ENCODE peak calls at places on chromosomes 5 and 9, in ten cellular contexts. One of them, this sample, is unnamed.
A peak's percentile ranks its signal among the peaks of the same experiment; 100 is the strongest.

GRCh38 chr5:1047332-1047965 is 38.8 kb downstream of the NKD2 start:
- DNase-seq in ELR: no peak
- DNase-seq in HS-5: no peak
- DNase-seq in mucosa of gallbladder: no peak
- DNase-seq in stimulated activated CD4-positive, alpha-beta T cell treated with anti-CD3 and anti-CD28 coated beads, Interleukin-4, amount 100 ng/mL, for 48 hours: no peak
- DNase-seq in activated CD4-positive, alpha-beta T cell treated with anti-CD3 and anti-CD28 coated beads, Interleukin-2, amount 10 ng/mL, durations not matched to agents 7 days and 5 days: no peak
- DNase-seq in fibroblast of mammary gland: no peak
- DNase-seq in NCI-H748 treated with DMSO at 0.1 percent for 48 hours: no peak
- DNase-seq in NCI-H146: no peak
- DNase-seq in neural progenitor cell: no peak
- DNase-seq in this sample: no peak

GRCh38 chr9:93091453-93092081 is 4.5 kb upstream of the CARD19 start:
- DNase-seq in ELR: peak; percentile 91
- DNase-seq in NCI-H146: no peak
- DNase-seq in neural progenitor cell: peak; percentile 0
- DNase-seq in stimulated activated CD4-positive, alpha-beta T cell treated with anti-CD3 and anti-CD28 coated beads, Interleukin-4, amount 100 ng/mL, for 48 hours: peak; percentile 51
- DNase-seq in HS-5: peak; percentile 69
- DNase-seq in fibroblast of mammary gland: peak; percentile 97
- DNase-seq in activated CD4-positive, alpha-beta T cell treated with anti-CD3 and anti-CD28 coated beads, Interleukin-2, amount 10 ng/mL, durations not matched to agents 7 days and 5 days: peak; percentile 35
- DNase-seq in NCI-H748 treated with DMSO at 0.1 percent for 48 hours: no peak
- DNase-seq in mucosa of gallbladder: no peak
- DNase-seq in this sample: peak; percentile 70

GRCh38 chr9:76044420-76044819 is 153.9 kb downstream of the PCSK5 start:
- DNase-seq in mucosa of gallbladder: no peak
- DNase-seq in ELR: no peak
- DNase-seq in neural progenitor cell: no peak
- DNase-seq in fibroblast of mammary gland: no peak
- DNase-seq in activated CD4-positive, alpha-beta T cell treated with anti-CD3 and anti-CD28 coated beads, Interleukin-2, amount 10 ng/mL, durations not matched to agents 7 days and 5 days: no peak
- DNase-seq in HS-5: no peak
- DNase-seq in NCI-H146: no peak
- DNase-seq in stimulated activated CD4-positive, alpha-beta T cell treated with anti-CD3 and anti-CD28 coated beads, Interleukin-4, amount 100 ng/mL, for 48 hours: no peak
- DNase-seq in NCI-H748 treated with DMSO at 0.1 percent for 48 hours: no peak
- DNase-seq in this sample: no peak

GRCh38 chr5:152104211-152104610 is 179.6 kb upstream of the GLRA1 start:
- DNase-seq in ELR: no peak
- DNase-seq in activated CD4-positive, alpha-beta T cell treated with anti-CD3 and anti-CD28 coated beads, Interleukin-2, amount 10 ng/mL, durations not matched to agents 7 days and 5 days: no peak
- DNase-seq in HS-5: no peak
- DNase-seq in NCI-H146: no peak
- DNase-seq in mucosa of gallbladder: no peak
- DNase-seq in neural progenitor cell: peak; percentile 71
- DNase-seq in NCI-H748 treated with DMSO at 0.1 percent for 48 hours: no peak
- DNase-seq in fibroblast of mammary gland: no peak
- DNase-seq in stimulated activated CD4-positive, alpha-beta T cell treated with anti-CD3 and anti-CD28 coated beads, Interleukin-4, amount 100 ng/mL, for 48 hours: no peak
- DNase-seq in this sample: no peak

GRCh38 chr5:141951341-141951781 is 6.6 kb downstream of the PCDH12 start:
- DNase-seq in stimulated activated CD4-positive, alpha-beta T cell treated with anti-CD3 and anti-CD28 coated beads, Interleukin-4, amount 100 ng/mL, for 48 hours: no peak
- DNase-seq in activated CD4-positive, alpha-beta T cell treated with anti-CD3 and anti-CD28 coated beads, Interleukin-2, amount 10 ng/mL, durations not matched to agents 7 days and 5 days: peak; percentile 22
- DNase-seq in ELR: peak; percentile 35
- DNase-seq in NCI-H748 treated with DMSO at 0.1 percent for 48 hours: no peak
- DNase-seq in neural progenitor cell: peak; percentile 64
- DNase-seq in fibroblast of mammary gland: no peak
- DNase-seq in HS-5: no peak
- DNase-seq in NCI-H146: no peak
- DNase-seq in mucosa of gallbladder: no peak
- DNase-seq in this sample: no peak

GRCh38 chr9:32928145-32928763 is 73.2 kb downstream of the APTX start:
- DNase-seq in activated CD4-positive, alpha-beta T cell treated with anti-CD3 and anti-CD28 coated beads, Interleukin-2, amount 10 ng/mL, durations not matched to agents 7 days and 5 days: no peak
- DNase-seq in NCI-H748 treated with DMSO at 0.1 percent for 48 hours: no peak
- DNase-seq in ELR: peak; percentile 42
- DNase-seq in mucosa of gallbladder: no peak
- DNase-seq in NCI-H146: no peak
- DNase-seq in neural progenitor cell: no peak
- DNase-seq in HS-5: no peak
- DNase-seq in fibroblast of mammary gland: peak; percentile 35
- DNase-seq in stimulated activated CD4-positive, alpha-beta T cell treated with anti-CD3 and anti-CD28 coated beads, Interleukin-4, amount 100 ng/mL, for 48 hours: no peak
- DNase-seq in this sample: no peak

GRCh38 chr5:9903806-9904205 is 273.7 kb upstream of the TAS2R1 start:
- DNase-seq in activated CD4-positive, alpha-beta T cell treated with anti-CD3 and anti-CD28 coated beads, Interleukin-2, amount 10 ng/mL, durations not matched to agents 7 days and 5 days: no peak
- DNase-seq in mucosa of gallbladder: no peak
- DNase-seq in NCI-H146: no peak
- DNase-seq in neural progenitor cell: no peak
- DNase-seq in stimulated activated CD4-positive, alpha-beta T cell treated with anti-CD3 and anti-CD28 coated beads, Interleukin-4, amount 100 ng/mL, for 48 hours: no peak
- DNase-seq in fibroblast of mammary gland: peak; percentile 5
- DNase-seq in ELR: peak; percentile 27
- DNase-seq in NCI-H748 treated with DMSO at 0.1 percent for 48 hours: peak; percentile 97
- DNase-seq in HS-5: no peak
- DNase-seq in this sample: peak; percentile 58

GRCh38 chr9:116656535-116656934 is 30.6 kb upstream of the TRIM32 start:
- DNase-seq in stimulated activated CD4-positive, alpha-beta T cell treated with anti-CD3 and anti-CD28 coated beads, Interleukin-4, amount 100 ng/mL, for 48 hours: no peak
- DNase-seq in NCI-H748 treated with DMSO at 0.1 percent for 48 hours: no peak
- DNase-seq in ELR: no peak
- DNase-seq in activated CD4-positive, alpha-beta T cell treated with anti-CD3 and anti-CD28 coated beads, Interleukin-2, amount 10 ng/mL, durations not matched to agents 7 days and 5 days: no peak
- DNase-seq in mucosa of gallbladder: no peak
- DNase-seq in fibroblast of mammary gland: no peak
- DNase-seq in neural progenitor cell: no peak
- DNase-seq in HS-5: no peak
- DNase-seq in NCI-H146: no peak
- DNase-seq in this sample: peak; percentile 39

GRCh38 chr5:27124590-27124989 is 86.2 kb upstream of the CDH9 start:
- DNase-seq in HS-5: no peak
- DNase-seq in NCI-H748 treated with DMSO at 0.1 percent for 48 hours: peak; percentile 75
- DNase-seq in mucosa of gallbladder: no peak
- DNase-seq in neural progenitor cell: peak; percentile 65
- DNase-seq in ELR: peak; percentile 20
- DNase-seq in activated CD4-positive, alpha-beta T cell treated with anti-CD3 and anti-CD28 coated beads, Interleukin-2, amount 10 ng/mL, durations not matched to agents 7 days and 5 days: no peak
- DNase-seq in fibroblast of mammary gland: peak; percentile 36
- DNase-seq in stimulated activated CD4-positive, alpha-beta T cell treated with anti-CD3 and anti-CD28 coated beads, Interleukin-4, amount 100 ng/mL, for 48 hours: no peak
- DNase-seq in NCI-H146: peak; percentile 16
- DNase-seq in this sample: peak; percentile 24

GRCh38 chr9:94780516-94780950 is 54.0 kb downstream of the AOPEP start:
- DNase-seq in ELR: no peak
- DNase-seq in HS-5: no peak
- DNase-seq in neural progenitor cell: no peak
- DNase-seq in NCI-H146: no peak
- DNase-seq in mucosa of gallbladder: no peak
- DNase-seq in activated CD4-positive, alpha-beta T cell treated with anti-CD3 and anti-CD28 coated beads, Interleukin-2, amount 10 ng/mL, durations not matched to agents 7 days and 5 days: no peak
- DNase-seq in fibroblast of mammary gland: no peak
- DNase-seq in stimulated activated CD4-positive, alpha-beta T cell treated with anti-CD3 and anti-CD28 coated beads, Interleukin-4, amount 100 ng/mL, for 48 hours: peak; percentile 15
- DNase-seq in NCI-H748 treated with DMSO at 0.1 percent for 48 hours: no peak
- DNase-seq in this sample: no peak

GRCh38 chr9:128863647-128864046 is 18.1 kb downstream of the KYAT1 start:
- DNase-seq in ELR: peak; percentile 78
- DNase-seq in neural progenitor cell: peak; percentile 85
- DNase-seq in mucosa of gallbladder: peak; percentile 65
- DNase-seq in NCI-H748 treated with DMSO at 0.1 percent for 48 hours: peak; percentile 30
- DNase-seq in fibroblast of mammary gland: peak; percentile 52
- DNase-seq in stimulated activated CD4-positive, alpha-beta T cell treated with anti-CD3 and anti-CD28 coated beads, Interleukin-4, amount 100 ng/mL, for 48 hours: peak; percentile 91
- DNase-seq in NCI-H146: peak; percentile 24
- DNase-seq in activated CD4-positive, alpha-beta T cell treated with anti-CD3 and anti-CD28 coated beads, Interleukin-2, amount 10 ng/mL, durations not matched to agents 7 days and 5 days: peak; percentile 87
- DNase-seq in HS-5: no peak
- DNase-seq in this sample: peak; percentile 59

This sample was measured in MG63.